ENCODE peak calls at places on chromosomes 13 and 19, in six cellular contexts. H is mesendoderm, A is H9, Y is mesenchymal stem cell, Z is H1, V is IMR-90. B is an unnamed sample.

GRCh38 chr13:24050796-24051715 is 109.5 kb upstream of the SPATA13 start:
- DNase-seq in H (peak), A (no peak), Y (no peak), Z (no peak), V (no peak), B (no peak)

GRCh38 chr13:34816118-34816517 is 126.0 kb upstream of the NBEA start:
- DNase-seq in H (peak), A (no peak), Y (no peak), Z (no peak), V (no peak), B (no peak)

GRCh38 chr19:49339364-49340068 is 4.3 kb downstream of the CD37 start:
- DNase-seq in H (peak), A (peak), Y (peak), Z (peak), V (peak), B (peak)

GRCh38 chr13:39377699-39378098 is 225.3 kb downstream of the LHFPL6 start:
- DNase-seq in H (peak), A (no peak), Y (no peak), Z (no peak), V (no peak), B (no peak)

GRCh38 chr13:32903720-32904119 is 112.5 kb upstream of the KL start:
- DNase-seq in H (peak), A (no peak), Y (no peak), Z (no peak), V (no peak), B (no peak)

GRCh38 chr13:48400090-48400694 is 12.7 kb downstream of the LPAR6 start:
- DNase-seq in H (no peak), A (no peak), Y (peak), Z (no peak), V (no peak), B (no peak)

GRCh38 chr19:7775761-7776160 is 12.7 kb downstream of the CLEC4M start:
- DNase-seq in H (no peak), A (no peak), Y (no peak), Z (no peak), V (no peak), B (no peak)

GRCh38 chr13:67351915-67352314 is 121.8 kb upstream of the PCDH9 start:
- DNase-seq in H (no peak), A (no peak), Y (no peak), Z (no peak), V (peak), B (no peak)

GRCh38 chr13:98978280-98978679 is 416 bp upstream of the DOCK9 start:
- DNase-seq in H (no peak), A (no peak), Y (peak), Z (no peak), V (peak), B (no peak)

GRCh38 chr13:27261376-27261775 is 9.3 kb upstream of the RASL11A start:
- DNase-seq in H (no peak), A (no peak), Y (no peak), Z (no peak), V (no peak), B (no peak)

GRCh38 chr19:35292986-35293732 is 1.2 kb downstream of the MAG start:
- DNase-seq in H (no peak), A (no peak), Y (no peak), Z (no peak), V (no peak), B (no peak)

GRCh38 chr19:58561373-58562125 is 3.1 kb upstream of the UBE2M start:
- DNase-seq in H (no peak), A (no peak), Y (no peak), Z (no peak), V (no peak), B (no peak)

GRCh38 chr19:49543032-49543431 is 15.2 kb downstream of the RCN3 start:
- DNase-seq in H (no peak), A (no peak), Y (no peak), Z (no peak), V (no peak), B (no peak)

GRCh38 chr19:34222386-34222785 is 32.0 kb upstream of the GARRE1 start:
- DNase-seq in H (no peak), A (no peak), Y (no peak), Z (no peak), V (no peak), B (no peak)

GRCh38 chr13:98878421-98879126 is 99.3 kb downstream of the DOCK9 start:
- DNase-seq in H (no peak), A (no peak), Y (no peak), Z (no peak), V (no peak), B (no peak)

GRCh38 chr13:49972709-49973108 is 24.1 kb upstream of the TRIM13 start:
- DNase-seq in H (no peak), A (no peak), Y (no peak), Z (no peak), V (no peak), B (no peak)

GRCh38 chr19:55224038-55224665 is 4.4 kb downstream of the TMEM86B start:
- DNase-seq in H (no peak), A (peak), Y (no peak), Z (no peak), V (no peak), B (no peak)

GRCh38 chr13:48769107-48769704 is 115.5 kb downstream of the CYSLTR2 start:
- DNase-seq in H (peak), A (peak), Y (peak), Z (peak), V (peak), B (peak)

GRCh38 chr13:51976423-51976822 is 34.8 kb downstream of the ATP7B start:
- DNase-seq in H (no peak), A (no peak), Y (no peak), Z (no peak), V (no peak), B (no peak)

GRCh38 chr13:22690756-22691155 is 490.0 kb upstream of the SGCG start:
- DNase-seq in H (no peak), A (no peak), Y (no peak), Z (no peak), V (no peak), B (no peak)

GRCh38 chr13:103246581-103247200 is 180.5 kb upstream of the SLC10A2 start:
- DNase-seq in H (no peak), A (no peak), Y (no peak), Z (no peak), V (no peak), B (no peak)

GRCh38 chr13:43270043-43270830 is 246.9 kb downstream of the DNAJC15 start:
- DNase-seq in H (no peak), A (no peak), Y (peak), Z (no peak), V (peak), B (no peak)

GRCh38 chr13:24178847-24179845 is 18.6 kb downstream of the SPATA13 start:
- DNase-seq in H (no peak), A (no peak), Y (peak), Z (no peak), V (peak), B (no peak)

GRCh38 chr19:6999938-7000732 is 21.1 kb downstream of the MBD3L2B start:
- DNase-seq in H (no peak), A (no peak), Y (no peak), Z (no peak), V (no peak), B (no peak)

GRCh38 chr13:24493356-24493755 is 19.2 kb downstream of the PARP4 start:
- DNase-seq in H (no peak), A (no peak), Y (no peak), Z (no peak), V (no peak), B (no peak)

GRCh38 chr19:15248648-15249559 is 16.7 kb upstream of the EPHX3 start:
- DNase-seq in H (no peak), A (no peak), Y (peak), Z (no peak), V (peak), B (no peak)

GRCh38 chr13:77533875-77534788 is 1.4 kb upstream of the SCEL start:
- DNase-seq in H (no peak), A (no peak), Y (no peak), Z (no peak), V (no peak), B (no peak)

GRCh38 chr13:97367427-97367826 is 66.5 kb upstream of the RAP2A start:
- DNase-seq in H (peak), A (no peak), Y (peak), Z (no peak), V (peak), B (peak)

GRCh38 chr13:93226623-93227279 is at the start of gene GPC6:
- DNase-seq in H (peak), A (peak), Y (peak), Z (no peak), V (peak), B (peak)

GRCh38 chr13:87656311-87656710 is 14.9 kb upstream of the SLITRK5 start:
- DNase-seq in H (no peak), A (no peak), Y (no peak), Z (no peak), V (no peak), B (no peak)

GRCh38 chr13:80030491-80030890 is 310.4 kb downstream of the SPRY2 start:
- DNase-seq in H (peak), A (no peak), Y (peak), Z (no peak), V (no peak), B (no peak)

DNA sequence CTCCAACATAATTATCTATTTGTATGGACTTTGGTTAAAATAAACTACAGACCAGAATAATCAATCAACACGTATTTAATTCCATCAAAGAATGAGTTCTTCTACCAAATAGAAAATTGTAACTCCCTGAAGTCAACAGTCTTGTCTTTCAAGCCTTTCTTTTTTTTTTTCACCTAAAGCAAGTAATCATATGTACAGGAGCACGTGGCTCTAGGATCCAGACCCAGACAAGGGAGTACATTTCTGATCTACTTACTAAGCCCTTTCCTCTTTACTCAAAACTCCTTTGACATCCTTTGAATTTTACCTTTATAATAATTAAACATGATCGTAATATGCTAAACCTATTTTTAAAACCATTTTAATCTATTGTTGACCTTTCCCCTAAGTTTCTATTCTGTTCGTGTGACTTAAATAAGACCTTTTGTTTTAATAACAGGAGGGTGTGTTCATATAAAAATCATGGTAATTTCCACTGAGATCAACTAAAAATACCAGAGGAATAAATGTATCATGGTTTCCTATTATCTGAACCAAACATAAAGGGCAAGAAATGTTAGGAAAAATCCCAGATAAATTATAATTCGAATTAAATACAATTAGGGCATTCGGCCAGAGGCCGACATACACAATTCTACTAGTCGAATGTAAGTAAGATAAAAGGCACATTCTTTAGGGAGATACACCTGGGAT is 1.7 kb downstream of the SLC7A1 start:
- DNase-seq in H (no peak), A (no peak), Y (no peak), Z (no peak), V (no peak), B (no peak)
- H2BK5ac ChIP-seq in H (no peak), A (no peak), Y (no peak), Z (no peak), V (peak), B (no peak)

DNA sequence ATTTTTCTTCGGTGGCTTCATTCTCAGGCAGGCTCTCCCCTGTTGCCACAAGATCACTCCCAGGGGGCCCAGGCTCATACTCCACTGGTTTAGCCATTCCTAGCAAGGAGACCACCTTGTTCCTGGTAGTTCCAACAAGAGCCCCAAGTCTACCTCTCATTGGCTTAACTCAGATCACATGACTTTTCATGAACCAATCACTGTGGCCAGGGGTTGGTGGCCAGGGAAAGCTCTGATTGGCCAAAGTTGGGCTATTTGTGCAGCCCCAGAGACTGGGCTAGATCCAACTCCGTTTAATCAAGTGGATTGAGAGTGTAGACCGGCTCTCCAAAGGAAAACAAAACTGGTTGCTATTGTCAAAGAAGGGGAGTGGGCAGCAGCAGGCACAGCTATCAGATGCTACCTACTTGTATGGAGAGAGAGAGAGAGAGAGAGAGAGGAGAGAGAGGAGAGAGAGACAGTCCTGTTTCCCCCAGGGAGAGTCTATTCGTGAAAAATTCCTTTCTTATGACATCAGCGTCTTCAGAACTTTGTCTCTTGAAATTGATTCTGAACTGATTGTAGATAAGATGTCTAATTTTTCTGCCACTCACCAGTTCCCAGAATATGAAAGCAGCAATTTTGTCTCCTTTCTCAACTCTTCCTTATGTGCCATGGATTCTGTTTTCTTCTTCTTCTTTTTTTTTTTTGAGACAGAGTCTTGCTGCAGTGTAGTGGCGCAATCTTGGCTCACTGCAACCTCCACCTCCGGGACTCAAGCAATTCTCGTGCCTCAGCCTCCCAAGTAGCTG is 5.9 kb downstream of the CEACAM19 start:
- DNase-seq in H (peak), A (peak), Y (peak), Z (peak), V (peak), B (no peak)
- H2BK5ac ChIP-seq in H (no peak), A (no peak), Y (no peak), Z (no peak), V (peak), B (no peak)

DNA sequence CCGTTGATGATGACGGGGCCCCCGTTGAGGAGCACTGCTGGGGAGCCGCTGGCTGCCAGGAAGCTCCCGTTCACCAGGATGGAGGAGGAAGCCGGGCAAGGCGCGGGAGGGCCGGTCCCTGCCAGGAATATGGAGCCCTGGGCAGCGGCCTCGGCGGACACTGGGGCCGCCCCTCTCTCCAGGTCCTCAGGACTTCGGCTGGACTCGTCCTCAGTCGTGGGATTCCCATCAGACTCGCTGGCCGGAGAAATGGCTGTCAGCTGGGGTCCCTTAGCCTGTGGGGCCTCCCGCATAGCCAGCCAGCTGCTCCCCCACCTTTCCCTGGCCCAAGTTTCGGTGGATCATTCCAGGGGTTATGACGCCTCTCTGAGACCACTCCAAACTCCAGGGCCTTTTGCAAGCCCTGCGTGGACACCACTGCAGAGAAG is 2.1 kb downstream of the SIX5 start:
- DNase-seq in H (no peak), A (no peak), Y (no peak), Z (peak), V (peak), B (no peak)
- H2BK5ac ChIP-seq in H (peak), A (no peak), Y (peak), Z (no peak), V (peak), B (peak)

GRCh38 chr19:56955637-56956216 is 115.2 kb upstream of the PEG3 start:
- DNase-seq in H (no peak), A (no peak), Y (no peak), Z (no peak), V (no peak), B (no peak)
- H2BK5ac ChIP-seq in H (no peak), A (no peak), Y (no peak), Z (no peak), V (no peak), B (no peak)

DNA sequence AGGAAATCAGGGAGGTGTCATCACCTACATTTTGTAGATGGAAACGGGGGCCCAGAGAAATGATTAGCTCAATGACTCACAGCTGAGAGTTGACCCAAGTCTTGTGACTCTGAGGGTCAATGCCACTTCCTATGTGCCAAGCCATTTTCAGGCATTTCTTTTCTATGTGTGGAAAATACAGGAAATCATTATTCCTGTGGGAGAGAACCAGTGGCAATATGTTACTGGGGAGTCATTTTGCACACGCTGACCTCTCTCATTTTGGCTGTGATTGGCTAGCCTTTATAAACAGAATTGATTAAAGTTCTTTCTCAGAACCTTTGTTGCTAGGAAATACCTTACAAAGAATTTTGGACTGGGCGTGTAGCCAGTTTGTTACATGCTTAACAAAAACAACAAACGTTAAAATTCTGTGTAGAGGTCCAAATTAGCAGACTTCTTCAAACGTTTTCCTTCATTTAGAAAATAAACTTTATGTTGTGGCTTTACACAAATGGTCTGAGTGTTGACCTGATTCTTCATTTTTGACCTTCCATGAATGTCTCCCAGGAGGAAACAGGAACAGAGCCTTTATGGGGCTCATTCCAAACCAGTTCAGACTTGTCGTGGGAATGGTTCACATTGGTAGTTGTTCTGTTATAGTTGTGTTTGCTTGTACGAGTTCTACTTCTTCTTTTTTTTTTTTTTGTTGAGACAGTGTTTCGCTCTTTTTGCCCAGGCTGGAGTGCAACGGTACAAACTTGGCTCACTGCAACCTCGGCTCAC is 11.4 kb downstream of the PCCA start:
- DNase-seq in H (no peak), A (no peak), Y (peak), Z (no peak), V (peak), B (no peak)
- H2BK5ac ChIP-seq in H (no peak), A (no peak), Y (no peak), Z (no peak), V (peak), B (no peak)

GRCh38 chr13:40549500-40550094 is 116.8 kb downstream of the FOXO1 start:
- DNase-seq in H (no peak), A (no peak), Y (no peak), Z (no peak), V (no peak), B (no peak)
- H2BK5ac ChIP-seq in H (no peak), A (no peak), Y (no peak), Z (no peak), V (no peak), B (no peak)

GRCh38 chr19:29928831-29929230 is 13.2 kb upstream of the URI1 start:
- DNase-seq in H (no peak), A (no peak), Y (no peak), Z (no peak), V (no peak), B (no peak)

GRCh38 chr19:29923653-29924052 is 18.4 kb upstream of the URI1 start:
- DNase-seq in H (no peak), A (no peak), Y (no peak), Z (no peak), V (no peak), B (no peak)

GRCh38 chr19:29926031-29926430 is 16.0 kb upstream of the URI1 start:
- DNase-seq in H (no peak), A (no peak), Y (no peak), Z (no peak), V (no peak), B (no peak)

GRCh38 chr19:29927944-29928669 is 13.9 kb upstream of the URI1 start:
- DNase-seq in H (peak), A (peak), Y (no peak), Z (no peak), V (no peak), B (no peak)

GRCh38 chr19:29926801-29927200 is 15.2 kb upstream of the URI1 start:
- DNase-seq in H (no peak), A (no peak), Y (no peak), Z (no peak), V (no peak), B (no peak)
- H2BK5ac ChIP-seq in H (no peak), A (no peak), Y (no peak), Z (no peak), V (no peak), B (no peak)

DNA sequence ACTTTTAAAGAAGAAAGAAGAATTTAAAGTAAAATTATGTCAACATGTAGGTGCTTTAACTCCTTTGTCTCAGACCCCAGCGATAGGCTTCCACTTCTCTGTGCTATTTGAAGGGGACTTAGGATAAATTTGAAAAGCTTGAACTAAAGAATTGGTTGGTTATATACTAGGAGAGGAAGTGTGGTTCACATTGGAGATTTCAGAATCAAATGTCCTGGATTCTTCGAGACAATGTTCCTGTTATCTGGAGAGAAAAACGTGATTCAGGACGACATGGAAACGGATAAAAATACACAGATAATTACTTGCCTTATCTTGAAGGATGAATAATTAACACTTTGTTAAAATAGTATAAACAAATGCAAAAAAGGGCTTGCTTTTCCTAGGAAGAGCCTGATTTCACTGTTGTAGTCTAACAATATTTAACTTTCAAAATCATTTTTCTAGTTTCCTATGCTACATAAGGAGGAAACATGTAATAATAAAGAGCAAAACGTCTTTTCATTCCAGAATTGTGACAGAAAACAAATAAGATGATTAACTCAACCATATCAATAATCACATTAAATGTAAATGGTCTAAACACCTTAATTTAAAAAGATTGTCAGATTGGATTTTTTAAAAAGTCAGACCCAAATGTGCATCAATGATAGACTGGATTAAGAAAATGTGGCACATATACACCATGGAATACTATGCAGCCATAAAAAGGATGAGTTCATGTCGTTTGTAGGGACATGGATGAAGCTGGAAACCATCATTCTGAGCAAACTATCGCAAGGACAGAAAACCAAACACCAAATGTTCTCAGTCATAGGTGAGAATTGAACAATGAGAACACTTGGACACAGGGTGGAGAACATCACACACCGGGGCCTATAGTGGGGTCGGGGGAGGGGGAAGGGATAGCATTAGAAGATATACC is 724 bp upstream of the ZNF780A start:
- DNase-seq in H (peak), A (no peak), Y (no peak), Z (no peak), V (no peak), B (no peak)
- H2BK5ac ChIP-seq in H (no peak), A (no peak), Y (no peak), Z (no peak), V (peak), B (no peak)

GRCh38 chr19:19628499-19629134 is 597 bp upstream of the LPAR2 start:
- DNase-seq in H (peak), A (peak), Y (peak), Z (peak), V (peak), B (peak)
- H2BK5ac ChIP-seq in H (peak), A (no peak), Y (no peak), Z (peak), V (no peak), B (peak)

B was measured in neuronal stem cell.